ENCODE peak calls at places on chromosomes 4 and X, in seven cellular contexts. A, J, V, Z, D, K and X are unnamed samples.

GRCh38 chrX:102712216-102712966 is at the start of gene GPRASP2:
- DNase-seq in A (peak), J (peak), V (peak), Z (peak), D (peak), K (peak), X (no peak)

GRCh38 chr4:103244251-103244650 is 46.1 kb upstream of the CENPE start:
- DNase-seq in A (no peak), J (no peak), V (no peak), Z (no peak), D (no peak), K (no peak), X (no peak)

GRCh38 chr4:139077567-139078355 is 62.2 kb downstream of the NOCT start:
- DNase-seq in A (no peak), J (no peak), V (no peak), Z (no peak), D (no peak), K (no peak), X (no peak)

GRCh38 chrX:2461711-2462016 is 39.1 kb downstream of the DHRSX start:
- DNase-seq in A (no peak), J (no peak), V (no peak), Z (no peak), D (no peak), K (no peak), X (no peak)

GRCh38 chr4:112817933-112818921 is 181.3 kb downstream of the LARP7 start:
- DNase-seq in A (no peak), J (no peak), V (peak), Z (peak), D (peak), K (peak), X (no peak)

GRCh38 chr4:88022289-88022688 is 14.9 kb downstream of the PKD2 start:
- DNase-seq in A (no peak), J (no peak), V (no peak), Z (no peak), D (no peak), K (no peak), X (no peak)

GRCh38 chrX:116872931-116873330 is 410.2 kb upstream of the CT83 start:
- DNase-seq in A (no peak), J (no peak), V (no peak), Z (no peak), D (no peak), K (no peak), X (no peak)

GRCh38 chr4:7559316-7559715 is 124.6 kb upstream of the PSAPL1 start:
- DNase-seq in A (no peak), J (no peak), V (no peak), Z (no peak), D (no peak), K (no peak), X (no peak)

GRCh38 chrX:13646154-13646549 is 6.8 kb upstream of the TCEANC start:
- DNase-seq in A (no peak), J (peak), V (peak), Z (no peak), D (peak), K (peak), X (peak)

GRCh38 chr4:110876866-110877265 is 254.0 kb upstream of the PITX2 start:
- DNase-seq in A (no peak), J (no peak), V (no peak), Z (no peak), D (no peak), K (no peak), X (no peak)

GRCh38 chr4:24210332-24210902 is 320.6 kb upstream of the PPARGC1A start:
- DNase-seq in A (no peak), J (no peak), V (no peak), Z (peak), D (no peak), K (no peak), X (no peak)

GRCh38 chr4:997375-998071 is 4.3 kb upstream of the SLC26A1 start:
- DNase-seq in A (no peak), J (no peak), V (no peak), Z (no peak), D (no peak), K (no peak), X (no peak)

GRCh38 chrX:40550069-40550468 is 30.7 kb upstream of the ATP6AP2 start:
- DNase-seq in A (no peak), J (no peak), V (no peak), Z (no peak), D (no peak), K (peak), X (peak)

GRCh38 chr4:163385466-163385865 is 41.8 kb downstream of the NPY5R start:
- DNase-seq in A (no peak), J (no peak), V (no peak), Z (no peak), D (no peak), K (no peak), X (no peak)

GRCh38 chrX:24020280-24020876 is 6.6 kb downstream of the KLHL15 start:
- DNase-seq in A (no peak), J (no peak), V (no peak), Z (no peak), D (no peak), K (no peak), X (no peak)

GRCh38 chr4:95833652-95834276 is 6.1 kb upstream of the PDHA2 start:
- DNase-seq in A (no peak), J (no peak), V (no peak), Z (no peak), D (no peak), K (no peak), X (no peak)

GRCh38 chr4:133129237-133129636 is 19.9 kb upstream of the PCDH10 start:
- DNase-seq in A (no peak), J (no peak), V (no peak), Z (no peak), D (no peak), K (no peak), X (no peak)

GRCh38 chrX:100710816-100711215 is 21.1 kb downstream of the SYTL4 start:
- DNase-seq in A (no peak), J (no peak), V (no peak), Z (no peak), D (no peak), K (no peak), X (no peak)

GRCh38 chr4:32985256-32985655 is 2265.1 kb downstream of the PCDH7 start:
- DNase-seq in A (no peak), J (no peak), V (no peak), Z (no peak), D (no peak), K (no peak), X (no peak)

GRCh38 chr4:18850763-18851331 is 829.3 kb upstream of the LCORL start:
- DNase-seq in A (no peak), J (no peak), V (no peak), Z (no peak), D (no peak), K (peak), X (no peak)

GRCh38 chr4:140219567-140219966 is 65.6 kb upstream of the MAML3 start:
- DNase-seq in A (no peak), J (no peak), V (no peak), Z (no peak), D (no peak), K (no peak), X (no peak)

GRCh38 chr4:55671667-55672066 is 35.6 kb upstream of the NMU start:
- DNase-seq in A (no peak), J (no peak), V (no peak), Z (no peak), D (no peak), K (no peak), X (no peak)

GRCh38 chr4:1490011-1490905 is 84.0 kb upstream of the NKX1-1 start:
- DNase-seq in A (no peak), J (no peak), V (no peak), Z (no peak), D (no peak), K (no peak), X (no peak)